ENCODE peak calls at places on chromosomes 5 and 9, in ten cellular contexts. L, O, H, I, P, Q, T, Z, K and D are unnamed samples.

GRCh38 chr5:92353107-92354030 is 970.3 kb upstream of the ARRDC3 start:
- DNase-seq in K (no peak), H (no peak), Q (no peak), I (no peak), Z (no peak), L (no peak), P (no peak), O (peak), T (no peak), D (no peak)

GRCh38 chr5:157610990-157611389 is 35.4 kb upstream of the ADAM19 start:
- DNase-seq in Q (no peak), P (no peak), O (peak), K (no peak), L (no peak), Z (no peak), H (no peak), T (no peak), I (no peak), D (no peak)

GRCh38 chr9:591292-591691 is 250.2 kb upstream of the DMRT1 start:
- DNase-seq in Q (no peak), P (no peak), L (no peak), K (no peak), T (no peak), O (peak), I (no peak), H (peak), Z (no peak), D (no peak)

GRCh38 chr9:130918102-130918869 is 20.8 kb downstream of the FIBCD1 start:
- DNase-seq in P (no peak), K (no peak), O (no peak), L (no peak), I (no peak), Q (no peak), H (no peak), Z (no peak), T (no peak), D (no peak)

GRCh38 chr5:177357459-177358332 is at the start of gene RGS14:
- DNase-seq in H (peak), L (peak), Q (peak), I (peak), K (no peak), T (peak), P (peak), Z (no peak), O (peak), D (peak)

GRCh38 chr5:104189031-104189430 is 626.4 kb upstream of the NUDT12 start:
- DNase-seq in I (no peak), O (peak), H (no peak), L (no peak), Z (no peak), K (no peak), P (no peak), T (no peak), Q (no peak), D (no peak)

GRCh38 chr5:127577458-127577857 is 60.0 kb downstream of the PRRC1 start:
- DNase-seq in P (no peak), Z (no peak), Q (no peak), T (no peak), K (no peak), H (no peak), L (no peak), I (no peak), O (peak), D (no peak)

GRCh38 chr9:35002623-35003022 is 13.1 kb downstream of the DNAJB5 start:
- DNase-seq in Z (no peak), L (no peak), H (no peak), P (no peak), I (no peak), T (no peak), K (no peak), O (no peak), Q (no peak), D (no peak)

DNA sequence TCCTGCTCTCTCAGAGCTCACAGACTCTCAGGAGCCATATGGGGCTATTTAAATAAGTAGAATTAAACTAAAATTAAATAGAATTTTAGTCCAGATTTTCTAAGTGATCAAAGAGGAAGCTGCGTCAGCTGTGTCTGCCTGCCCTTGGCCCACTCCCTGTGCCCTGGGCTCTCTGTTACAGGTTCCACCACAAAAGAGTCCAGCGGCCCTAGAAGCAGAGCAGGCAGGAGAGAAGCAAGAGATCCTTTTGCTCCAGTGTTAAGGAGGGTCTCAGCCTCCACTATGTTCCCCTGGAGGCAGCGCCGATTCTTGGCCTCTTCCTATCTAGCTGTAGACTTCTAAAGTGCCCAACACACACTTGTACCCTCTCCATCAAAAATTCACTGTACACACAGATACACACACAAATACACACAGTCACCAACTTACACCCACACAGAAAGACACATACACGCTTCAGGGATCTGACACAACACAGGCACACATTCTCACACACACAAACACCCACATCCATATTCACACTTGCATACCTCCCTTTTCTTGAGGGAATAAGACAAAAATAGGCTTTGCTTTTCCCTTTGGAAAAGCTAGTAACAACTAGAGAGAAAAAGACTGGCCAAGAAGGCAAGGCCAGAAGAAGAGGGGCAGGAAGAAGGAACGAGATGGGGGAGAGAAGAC is 5.5 kb upstream of the TNIP1 start:
- DNase-seq in O (no peak), H (no peak), K (no peak), Q (no peak), T (no peak), Z (no peak), L (no peak), I (peak), P (no peak), D (no peak)
- H3K4me3 ChIP-seq in O (no peak), H (peak), K (no peak), Q (peak), T (no peak), Z (no peak), L (peak), I (peak), P (peak), D (peak)

GRCh38 chr9:92142329-92142728 is 27.1 kb upstream of the SPTLC1 start:
- DNase-seq in H (no peak), T (no peak), Z (no peak), I (no peak), L (no peak), O (no peak), P (no peak), K (no peak), Q (no peak), D (no peak)

GRCh38 chr9:92140754-92141143 is 25.5 kb upstream of the SPTLC1 start:
- DNase-seq in L (no peak), H (no peak), T (no peak), I (no peak), Z (no peak), Q (no peak), K (peak), P (no peak), O (no peak), D (no peak)

GRCh38 chr9:92140074-92140753 is 25.0 kb upstream of the SPTLC1 start:
- DNase-seq in K (peak), P (peak), I (peak), Z (peak), O (peak), T (peak), L (peak), H (peak), Q (peak), D (peak)

GRCh38 chr9:92138157-92138959 is 23.1 kb upstream of the SPTLC1 start:
- DNase-seq in P (peak), O (peak), K (peak), Z (peak), T (peak), Q (peak), I (peak), H (peak), L (peak), D (peak)

GRCh38 chr9:92141144-92142129 is 26.2 kb upstream of the SPTLC1 start:
- DNase-seq in I (no peak), P (no peak), Q (no peak), Z (peak), T (no peak), L (no peak), O (peak), H (no peak), K (peak), D (peak)
- H3K4me3 ChIP-seq in I (no peak), P (no peak), Q (peak), Z (peak), T (no peak), L (no peak), O (peak), H (peak), K (peak), D (peak)

GRCh38 chr5:73299665-73300435 is 126.9 kb downstream of the TMEM174 start:
- DNase-seq in P (no peak), Q (no peak), T (no peak), H (no peak), O (no peak), I (no peak), Z (peak), K (no peak), L (no peak), D (no peak)
- H3K4me3 ChIP-seq in P (no peak), Q (no peak), T (peak), H (no peak), O (no peak), I (no peak), Z (peak), K (no peak), L (no peak), D (no peak)

DNA sequence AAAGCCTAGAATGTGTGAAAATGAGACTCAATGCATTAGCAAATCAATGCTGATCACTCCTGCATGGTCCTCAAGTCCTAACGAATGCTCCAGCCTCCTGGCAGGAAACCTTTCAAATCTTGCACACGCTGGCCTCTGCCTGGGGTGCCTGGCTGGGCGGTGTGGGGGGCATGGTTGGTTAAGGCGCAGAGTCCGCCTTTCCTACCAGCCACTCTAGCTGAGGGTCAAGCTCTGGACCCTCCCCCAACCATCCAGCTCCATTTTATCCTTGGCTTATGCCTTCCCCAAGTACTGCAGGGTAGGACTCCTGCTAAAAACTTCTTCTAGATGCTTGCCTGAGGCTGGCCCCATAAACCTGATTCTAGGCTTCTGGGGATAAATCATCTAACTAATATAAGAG is 850 bp upstream of the MVB12B start:
- DNase-seq in O (no peak), Z (no peak), I (no peak), L (no peak), K (no peak), H (no peak), T (no peak), P (no peak), Q (no peak), D (no peak)
- H3K4me3 ChIP-seq in O (no peak), Z (peak), I (no peak), L (no peak), K (peak), H (no peak), T (no peak), P (peak), Q (no peak), D (no peak)

DNA sequence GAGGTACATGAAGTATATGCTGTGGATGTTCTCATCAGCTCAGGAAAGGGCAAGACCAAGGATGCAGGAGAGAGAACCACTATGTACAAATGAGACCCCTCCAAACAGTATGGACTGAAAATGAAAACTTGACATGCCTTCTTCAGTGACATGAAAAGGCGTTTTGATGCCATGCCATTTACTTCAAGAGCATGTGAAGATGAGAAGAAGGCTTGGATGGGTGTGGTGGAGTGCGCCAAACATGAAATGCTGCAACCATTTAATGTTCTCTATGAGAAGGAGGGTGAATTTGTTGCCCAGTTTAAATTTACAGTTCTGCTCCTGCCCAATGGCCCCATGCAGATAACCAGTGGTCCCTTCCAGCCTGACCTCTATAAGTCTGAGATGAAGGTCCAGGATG is 47.7 kb downstream of the SEMA4D start:
- DNase-seq in Q (no peak), P (no peak), I (no peak), K (no peak), O (no peak), L (no peak), H (no peak), T (no peak), Z (no peak), D (no peak)
- H3K4me3 ChIP-seq in Q (no peak), P (no peak), I (no peak), K (no peak), O (no peak), L (no peak), H (no peak), T (no peak), Z (no peak), D (no peak)